ENCODE peak calls at places on chromosomes 5 and 9, in six cellular contexts. One of them, this sample, is unnamed.

GRCh38 chr5:136164226-136164625 is 28.7 kb downstream of the SMIM32 start:
- DNase-seq in SK-N-SH: no peak
- DNase-seq in SW 1271: no peak
- DNase-seq in CD8-positive, alpha-beta memory T cell: no peak
- DNase-seq in astrocyte of the spinal cord: no peak
- DNase-seq in anterior cingulate cortex: no peak
- DNase-seq in this sample: no peak

GRCh38 chr5:142827934-142828576 is 57.9 kb downstream of the ARHGAP26 start:
- DNase-seq in SK-N-SH: no peak
- DNase-seq in SW 1271: no peak
- DNase-seq in CD8-positive, alpha-beta memory T cell: no peak
- DNase-seq in astrocyte of the spinal cord: peak; percentile 59
- DNase-seq in anterior cingulate cortex: no peak
- DNase-seq in this sample: no peak

GRCh38 chr5:6899215-6899614 is 186.0 kb downstream of the TENT4A start:
- DNase-seq in SK-N-SH: no peak
- DNase-seq in SW 1271: no peak
- DNase-seq in CD8-positive, alpha-beta memory T cell: no peak
- DNase-seq in astrocyte of the spinal cord: no peak
- DNase-seq in anterior cingulate cortex: no peak
- DNase-seq in this sample: no peak

GRCh38 chr5:74761241-74761640 is 5.7 kb downstream of the GFM2 start:
- DNase-seq in SK-N-SH: no peak
- DNase-seq in SW 1271: peak; percentile 45
- DNase-seq in CD8-positive, alpha-beta memory T cell: no peak
- DNase-seq in astrocyte of the spinal cord: no peak
- DNase-seq in anterior cingulate cortex: no peak
- DNase-seq in this sample: no peak

GRCh38 chr9:37859043-37859442 is 44.9 kb downstream of the SLC25A51 start:
- DNase-seq in SK-N-SH: no peak
- DNase-seq in SW 1271: no peak
- DNase-seq in CD8-positive, alpha-beta memory T cell: no peak
- DNase-seq in astrocyte of the spinal cord: peak; percentile 5
- DNase-seq in anterior cingulate cortex: no peak
- DNase-seq in this sample: no peak

GRCh38 chr9:35831040-35831439 is 2.0 kb downstream of the TMEM8B start:
- DNase-seq in SK-N-SH: no peak
- DNase-seq in SW 1271: no peak
- DNase-seq in CD8-positive, alpha-beta memory T cell: no peak
- DNase-seq in astrocyte of the spinal cord: no peak
- DNase-seq in anterior cingulate cortex: no peak
- DNase-seq in this sample: no peak

GRCh38 chr9:129895376-129896268 is 60.4 kb downstream of the USP20 start:
- DNase-seq in SK-N-SH: no peak
- DNase-seq in SW 1271: no peak
- DNase-seq in CD8-positive, alpha-beta memory T cell: peak; percentile 75
- DNase-seq in astrocyte of the spinal cord: no peak
- DNase-seq in anterior cingulate cortex: no peak
- DNase-seq in this sample: no peak

GRCh38 chr9:131008909-131009618 is at the start of gene LAMC3:
- DNase-seq in SK-N-SH: peak; percentile 84
- DNase-seq in SW 1271: peak; percentile 38
- DNase-seq in CD8-positive, alpha-beta memory T cell: no peak
- DNase-seq in astrocyte of the spinal cord: no peak
- DNase-seq in anterior cingulate cortex: no peak
- DNase-seq in this sample: no peak

GRCh38 chr5:179385892-179386291 is 40.6 kb upstream of the ADAMTS2 start:
- DNase-seq in SK-N-SH: peak; percentile 3
- DNase-seq in SW 1271: no peak
- DNase-seq in CD8-positive, alpha-beta memory T cell: no peak
- DNase-seq in astrocyte of the spinal cord: no peak
- DNase-seq in anterior cingulate cortex: no peak
- DNase-seq in this sample: no peak

GRCh38 chr5:145946112-145946861 is 9.9 kb downstream of the SH3RF2 start:
- DNase-seq in SK-N-SH: peak; percentile 14
- DNase-seq in SW 1271: peak; percentile 71
- DNase-seq in CD8-positive, alpha-beta memory T cell: no peak
- DNase-seq in astrocyte of the spinal cord: peak; percentile 76
- DNase-seq in anterior cingulate cortex: no peak
- DNase-seq in this sample: peak; percentile 60

GRCh38 chr5:78287833-78288232 is 6.7 kb downstream of the AP3B1 start:
- DNase-seq in SK-N-SH: no peak
- DNase-seq in SW 1271: peak; percentile 82
- DNase-seq in CD8-positive, alpha-beta memory T cell: no peak
- DNase-seq in astrocyte of the spinal cord: peak; percentile 70
- DNase-seq in anterior cingulate cortex: no peak
- DNase-seq in this sample: peak; percentile 17

GRCh38 chr5:93571111-93571977 is 9.7 kb downstream of the NR2F1-AS1 start:
- DNase-seq in SK-N-SH: no peak
- DNase-seq in SW 1271: no peak
- DNase-seq in CD8-positive, alpha-beta memory T cell: no peak
- DNase-seq in astrocyte of the spinal cord: peak; percentile 36
- DNase-seq in anterior cingulate cortex: no peak
- DNase-seq in this sample: no peak

GRCh38 chr5:63894690-63895089 is 67.6 kb downstream of the HTR1A start:
- DNase-seq in SK-N-SH: no peak
- DNase-seq in SW 1271: no peak
- DNase-seq in CD8-positive, alpha-beta memory T cell: no peak
- DNase-seq in astrocyte of the spinal cord: no peak
- DNase-seq in anterior cingulate cortex: no peak
- DNase-seq in this sample: no peak

GRCh38 chr5:178287091-178287790 is 54.6 kb upstream of the PHYKPL start:
- DNase-seq in SK-N-SH: no peak
- DNase-seq in SW 1271: no peak
- DNase-seq in CD8-positive, alpha-beta memory T cell: no peak
- DNase-seq in astrocyte of the spinal cord: no peak
- DNase-seq in anterior cingulate cortex: no peak
- DNase-seq in this sample: no peak

GRCh38 chr9:87601175-87601574 is 103.5 kb downstream of the DAPK1 start:
- DNase-seq in SK-N-SH: no peak
- DNase-seq in SW 1271: no peak
- DNase-seq in CD8-positive, alpha-beta memory T cell: no peak
- DNase-seq in astrocyte of the spinal cord: no peak
- DNase-seq in anterior cingulate cortex: no peak
- DNase-seq in this sample: no peak

GRCh38 chr5:84724683-84725082 is 340.0 kb upstream of the EDIL3 start:
- DNase-seq in SK-N-SH: no peak
- DNase-seq in SW 1271: no peak
- DNase-seq in CD8-positive, alpha-beta memory T cell: no peak
- DNase-seq in astrocyte of the spinal cord: peak; percentile 78
- DNase-seq in anterior cingulate cortex: no peak
- DNase-seq in this sample: no peak

GRCh38 chr5:2894347-2895135 is 143.1 kb upstream of the IRX2 start:
- DNase-seq in SK-N-SH: no peak
- DNase-seq in SW 1271: no peak
- DNase-seq in CD8-positive, alpha-beta memory T cell: no peak
- DNase-seq in astrocyte of the spinal cord: no peak
- DNase-seq in anterior cingulate cortex: no peak
- DNase-seq in this sample: no peak

GRCh38 chr5:35659556-35659955 is 41.9 kb downstream of the SPEF2 start:
- DNase-seq in SK-N-SH: no peak
- DNase-seq in SW 1271: no peak
- DNase-seq in CD8-positive, alpha-beta memory T cell: no peak
- DNase-seq in astrocyte of the spinal cord: no peak
- DNase-seq in anterior cingulate cortex: no peak
- DNase-seq in this sample: no peak

GRCh38 chr9:72592501-72593403 is 71.3 kb downstream of the TMC1 start:
- DNase-seq in SK-N-SH: peak; percentile 50
- DNase-seq in SW 1271: peak; percentile 85
- DNase-seq in CD8-positive, alpha-beta memory T cell: peak; percentile 43
- DNase-seq in astrocyte of the spinal cord: peak; percentile 73
- DNase-seq in anterior cingulate cortex: no peak
- DNase-seq in this sample: no peak

This sample was measured in AG09309.